ENCODE peak calls at places on chromosome 2, in eight cellular contexts. One of them, this sample, is unnamed.

GRCh38 chr2:238905224-238905623 is 57.3 kb downstream of the TWIST2 start:
- DNase-seq in RWPE1: no peak
- DNase-seq in IMR-90: no peak
- DNase-seq in endothelial cell: no peak
- DNase-seq in left ventricle myocardium inferior: no peak
- DNase-seq in bronchial epithelial cell: no peak
- DNase-seq in nephron progenitor cell: no peak
- DNase-seq in WTC11: no peak
- DNase-seq in this sample: peak

GRCh38 chr2:72950558-72951255 is 33.4 kb downstream of the EMX1 start:
- DNase-seq in WTC11: no peak
- DNase-seq in bronchial epithelial cell: no peak
- DNase-seq in nephron progenitor cell: no peak
- DNase-seq in endothelial cell: no peak
- DNase-seq in left ventricle myocardium inferior: no peak
- DNase-seq in RWPE1: no peak
- DNase-seq in IMR-90: no peak
- DNase-seq in this sample: no peak

GRCh38 chr2:112692914-112693313 is 27.9 kb upstream of the NT5DC4 start:
- DNase-seq in left ventricle myocardium inferior: no peak
- DNase-seq in RWPE1: no peak
- DNase-seq in bronchial epithelial cell: peak
- DNase-seq in IMR-90: no peak
- DNase-seq in nephron progenitor cell: no peak
- DNase-seq in endothelial cell: no peak
- DNase-seq in WTC11: no peak
- DNase-seq in this sample: peak

GRCh38 chr2:224469374-224469964 is 67.6 kb upstream of the FAM124B start:
- DNase-seq in IMR-90: no peak
- DNase-seq in WTC11: no peak
- DNase-seq in bronchial epithelial cell: no peak
- DNase-seq in RWPE1: no peak
- DNase-seq in endothelial cell: no peak
- DNase-seq in nephron progenitor cell: no peak
- DNase-seq in left ventricle myocardium inferior: no peak
- DNase-seq in this sample: no peak

GRCh38 chr2:156434461-156435291 is 1.5 kb upstream of the GPD2 start:
- DNase-seq in RWPE1: no peak
- DNase-seq in WTC11: no peak
- DNase-seq in bronchial epithelial cell: no peak
- DNase-seq in nephron progenitor cell: no peak
- DNase-seq in endothelial cell: no peak
- DNase-seq in IMR-90: peak
- DNase-seq in left ventricle myocardium inferior: no peak
- DNase-seq in this sample: no peak

GRCh38 chr2:52145005-52145404 is 1113.1 kb upstream of the NRXN1 start:
- DNase-seq in IMR-90: peak
- DNase-seq in endothelial cell: no peak
- DNase-seq in WTC11: no peak
- DNase-seq in nephron progenitor cell: no peak
- DNase-seq in RWPE1: no peak
- DNase-seq in bronchial epithelial cell: no peak
- DNase-seq in left ventricle myocardium inferior: no peak
- DNase-seq in this sample: no peak

GRCh38 chr2:238727585-238728321 is 120.1 kb upstream of the TWIST2 start:
- DNase-seq in endothelial cell: no peak
- DNase-seq in left ventricle myocardium inferior: peak
- DNase-seq in IMR-90: peak
- DNase-seq in WTC11: no peak
- DNase-seq in RWPE1: peak
- DNase-seq in nephron progenitor cell: no peak
- DNase-seq in bronchial epithelial cell: no peak
- DNase-seq in this sample: no peak

GRCh38 chr2:156017486-156017885 is 315.0 kb downstream of the NR4A2 start:
- DNase-seq in left ventricle myocardium inferior: no peak
- DNase-seq in endothelial cell: no peak
- DNase-seq in IMR-90: no peak
- DNase-seq in bronchial epithelial cell: no peak
- DNase-seq in RWPE1: no peak
- DNase-seq in nephron progenitor cell: no peak
- DNase-seq in WTC11: no peak
- DNase-seq in this sample: no peak

GRCh38 chr2:231900486-231900942 is 25.7 kb downstream of the NPPC start:
- DNase-seq in IMR-90: peak
- DNase-seq in left ventricle myocardium inferior: peak
- DNase-seq in bronchial epithelial cell: peak
- DNase-seq in endothelial cell: peak
- DNase-seq in RWPE1: no peak
- DNase-seq in WTC11: peak
- DNase-seq in nephron progenitor cell: peak
- DNase-seq in this sample: peak

GRCh38 chr2:99891358-99891757 is 251.0 kb downstream of the AFF3 start:
- DNase-seq in RWPE1: no peak
- DNase-seq in nephron progenitor cell: no peak
- DNase-seq in WTC11: no peak
- DNase-seq in bronchial epithelial cell: no peak
- DNase-seq in left ventricle myocardium inferior: no peak
- DNase-seq in IMR-90: no peak
- DNase-seq in endothelial cell: no peak
- DNase-seq in this sample: no peak

GRCh38 chr2:168773719-168774521 is 28.5 kb upstream of the NOSTRIN start:
- DNase-seq in RWPE1: peak
- DNase-seq in bronchial epithelial cell: peak
- DNase-seq in IMR-90: peak
- DNase-seq in endothelial cell: peak
- DNase-seq in WTC11: peak
- DNase-seq in left ventricle myocardium inferior: peak
- DNase-seq in nephron progenitor cell: peak
- DNase-seq in this sample: no peak

GRCh38 chr2:120958623-120959366 is 223.1 kb downstream of the GLI2 start:
- DNase-seq in endothelial cell: peak
- DNase-seq in left ventricle myocardium inferior: no peak
- DNase-seq in RWPE1: no peak
- DNase-seq in IMR-90: no peak
- DNase-seq in nephron progenitor cell: peak
- DNase-seq in bronchial epithelial cell: peak
- DNase-seq in WTC11: peak
- DNase-seq in this sample: no peak

GRCh38 chr2:105744909-105745853 is at the start of gene NCK2:
- DNase-seq in bronchial epithelial cell: no peak
- DNase-seq in left ventricle myocardium inferior: peak
- DNase-seq in RWPE1: no peak
- DNase-seq in endothelial cell: peak
- DNase-seq in WTC11: peak
- DNase-seq in nephron progenitor cell: peak
- DNase-seq in IMR-90: peak
- DNase-seq in this sample: no peak

GRCh38 chr2:48767330-48767729 is 11.8 kb upstream of the LHCGR start:
- DNase-seq in bronchial epithelial cell: no peak
- DNase-seq in nephron progenitor cell: peak
- DNase-seq in endothelial cell: no peak
- DNase-seq in IMR-90: no peak
- DNase-seq in WTC11: peak
- DNase-seq in RWPE1: no peak
- DNase-seq in left ventricle myocardium inferior: no peak
- DNase-seq in this sample: no peak

GRCh38 chr2:137420744-137421143 is 543.5 kb upstream of the HNMT start:
- DNase-seq in RWPE1: no peak
- DNase-seq in endothelial cell: peak
- DNase-seq in left ventricle myocardium inferior: no peak
- DNase-seq in WTC11: no peak
- DNase-seq in nephron progenitor cell: no peak
- DNase-seq in IMR-90: no peak
- DNase-seq in bronchial epithelial cell: no peak
- DNase-seq in this sample: no peak

GRCh38 chr2:177165103-177165583 is 47.5 kb upstream of the HNRNPA3 start:
- DNase-seq in WTC11: no peak
- DNase-seq in endothelial cell: no peak
- DNase-seq in RWPE1: no peak
- DNase-seq in bronchial epithelial cell: no peak
- DNase-seq in IMR-90: peak
- DNase-seq in nephron progenitor cell: no peak
- DNase-seq in left ventricle myocardium inferior: no peak
- DNase-seq in this sample: no peak

GRCh38 chr2:170533156-170533555 is 182.0 kb upstream of the SP5 start:
- DNase-seq in left ventricle myocardium inferior: no peak
- DNase-seq in WTC11: no peak
- DNase-seq in endothelial cell: no peak
- DNase-seq in IMR-90: no peak
- DNase-seq in RWPE1: no peak
- DNase-seq in nephron progenitor cell: no peak
- DNase-seq in bronchial epithelial cell: no peak
- DNase-seq in this sample: no peak

GRCh38 chr2:45612265-45612664 is 1.2 kb upstream of the SRBD1 start:
- DNase-seq in RWPE1: peak
- DNase-seq in WTC11: no peak
- DNase-seq in IMR-90: no peak
- DNase-seq in endothelial cell: no peak
- DNase-seq in left ventricle myocardium inferior: no peak
- DNase-seq in bronchial epithelial cell: peak
- DNase-seq in nephron progenitor cell: peak
- DNase-seq in this sample: no peak

GRCh38 chr2:45612741-45613140 is 1.7 kb upstream of the SRBD1 start:
- DNase-seq in WTC11: no peak
- DNase-seq in IMR-90: peak
- DNase-seq in RWPE1: peak
- DNase-seq in left ventricle myocardium inferior: no peak
- DNase-seq in endothelial cell: no peak
- DNase-seq in bronchial epithelial cell: peak
- DNase-seq in nephron progenitor cell: no peak
- DNase-seq in this sample: no peak

GRCh38 chr2:45607701-45608100 is 3.4 kb downstream of the SRBD1 start:
- DNase-seq in IMR-90: no peak
- DNase-seq in RWPE1: peak
- DNase-seq in nephron progenitor cell: no peak
- DNase-seq in WTC11: no peak
- DNase-seq in left ventricle myocardium inferior: no peak
- DNase-seq in endothelial cell: peak
- DNase-seq in bronchial epithelial cell: no peak
- DNase-seq in this sample: no peak

GRCh38 chr2:45611020-45611737 is at the start of gene SRBD1:
- DNase-seq in endothelial cell: peak
- DNase-seq in WTC11: peak
- DNase-seq in nephron progenitor cell: peak
- DNase-seq in left ventricle myocardium inferior: peak
- DNase-seq in IMR-90: peak
- DNase-seq in bronchial epithelial cell: peak
- DNase-seq in RWPE1: peak
- DNase-seq in this sample: peak

GRCh38 chr2:45610281-45611019 is 617 bp downstream of the SRBD1 start:
- DNase-seq in bronchial epithelial cell: peak
- DNase-seq in left ventricle myocardium inferior: peak
- DNase-seq in IMR-90: peak
- DNase-seq in WTC11: peak
- DNase-seq in nephron progenitor cell: peak
- DNase-seq in endothelial cell: peak
- DNase-seq in RWPE1: peak
- DNase-seq in this sample: no peak
- TF ChIP-seq CTCF in bronchial epithelial cell: peak
- TF ChIP-seq CTCF in left ventricle myocardium inferior: peak
- TF ChIP-seq CTCF in IMR-90: peak
- TF ChIP-seq CTCF in WTC11: no peak
- TF ChIP-seq CTCF in nephron progenitor cell: no peak
- TF ChIP-seq CTCF in endothelial cell: no peak
- TF ChIP-seq CTCF in RWPE1: peak
- TF ChIP-seq CTCF in this sample: peak

DNA sequence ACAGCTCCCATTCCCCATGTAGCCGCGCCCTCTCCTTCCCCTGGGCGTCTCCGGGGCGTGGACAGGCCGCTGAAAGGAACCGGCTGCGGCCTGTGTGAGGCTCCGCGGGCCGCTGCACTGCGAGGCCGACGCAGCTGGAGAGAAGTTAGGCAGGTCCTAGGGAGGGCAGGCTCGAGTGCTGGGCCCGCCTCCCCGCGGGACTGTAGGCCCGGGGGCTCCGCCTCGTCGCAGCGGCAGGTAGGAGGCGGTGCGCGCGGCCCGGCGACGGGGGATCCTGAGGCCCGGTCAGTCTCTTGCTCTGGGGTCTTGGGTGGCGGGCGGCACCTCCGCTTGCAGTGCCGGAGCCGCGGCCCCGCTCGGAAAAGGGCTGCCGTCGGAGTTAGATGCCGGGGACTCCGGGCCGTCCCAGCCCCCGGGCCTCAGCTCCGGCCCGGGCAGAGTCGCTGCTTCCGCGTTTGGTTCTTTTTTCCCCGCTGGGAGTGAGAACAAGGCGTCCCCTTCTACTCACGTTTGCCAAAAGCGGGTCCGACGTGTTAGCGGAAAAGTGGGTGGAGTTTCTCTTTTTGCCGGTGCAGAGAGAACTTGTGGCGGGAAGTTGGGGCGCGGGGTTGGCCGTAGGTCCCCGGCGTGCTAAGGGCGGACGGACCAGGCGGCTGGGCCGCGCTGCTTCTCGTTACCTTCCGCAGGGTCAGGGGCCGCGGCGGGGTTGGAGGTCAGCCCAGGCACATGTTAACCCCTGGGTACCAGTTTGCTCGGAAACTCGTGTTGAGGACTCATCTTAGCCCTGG is at the start of gene VRK2:
- DNase-seq in nephron progenitor cell: peak
- DNase-seq in endothelial cell: peak
- DNase-seq in bronchial epithelial cell: peak
- DNase-seq in left ventricle myocardium inferior: peak
- DNase-seq in WTC11: peak
- DNase-seq in RWPE1: peak
- DNase-seq in IMR-90: peak
- DNase-seq in this sample: peak
- TF ChIP-seq CTCF in nephron progenitor cell: no peak
- TF ChIP-seq CTCF in endothelial cell: no peak
- TF ChIP-seq CTCF in bronchial epithelial cell: peak
- TF ChIP-seq CTCF in left ventricle myocardium inferior: peak
- TF ChIP-seq CTCF in WTC11: no peak
- TF ChIP-seq CTCF in RWPE1: peak
- TF ChIP-seq CTCF in IMR-90: no peak
- TF ChIP-seq CTCF in this sample: no peak

GRCh38 chr2:50620783-50621182 is 411.1 kb downstream of the NRXN1 start:
- DNase-seq in bronchial epithelial cell: no peak
- DNase-seq in endothelial cell: no peak
- DNase-seq in nephron progenitor cell: no peak
- DNase-seq in RWPE1: no peak
- DNase-seq in WTC11: peak
- DNase-seq in IMR-90: no peak
- DNase-seq in left ventricle myocardium inferior: no peak
- DNase-seq in this sample: no peak
- TF ChIP-seq CTCF in bronchial epithelial cell: no peak
- TF ChIP-seq CTCF in endothelial cell: no peak
- TF ChIP-seq CTCF in nephron progenitor cell: no peak
- TF ChIP-seq CTCF in RWPE1: no peak
- TF ChIP-seq CTCF in WTC11: no peak
- TF ChIP-seq CTCF in IMR-90: no peak
- TF ChIP-seq CTCF in left ventricle myocardium inferior: no peak
- TF ChIP-seq CTCF in this sample: peak

DNA sequence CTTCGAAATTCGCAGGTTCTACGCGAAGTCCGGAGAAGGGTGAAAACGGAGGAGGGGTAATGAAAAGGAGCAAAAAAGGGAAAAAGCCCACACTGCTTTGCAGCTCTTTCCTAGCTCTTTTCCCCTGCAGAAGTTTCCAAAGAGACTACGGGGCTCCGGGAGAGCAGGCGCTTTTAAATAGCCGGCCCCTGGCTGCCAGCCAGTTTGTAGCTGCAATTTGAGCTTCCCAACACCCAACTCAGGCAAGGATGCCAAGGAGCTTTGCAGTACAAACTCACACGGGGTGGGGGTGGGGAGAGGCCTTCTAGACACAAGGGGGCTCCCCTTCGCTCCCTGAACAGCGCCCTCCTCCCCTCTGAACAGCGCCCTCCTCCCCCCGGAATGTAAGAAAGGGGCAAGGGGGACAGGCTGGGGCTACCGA is at the start of gene IGFBP5:
- DNase-seq in left ventricle myocardium inferior: peak
- DNase-seq in bronchial epithelial cell: peak
- DNase-seq in nephron progenitor cell: peak
- DNase-seq in IMR-90: peak
- DNase-seq in RWPE1: no peak
- DNase-seq in endothelial cell: no peak
- DNase-seq in WTC11: peak
- DNase-seq in this sample: peak
- TF ChIP-seq CTCF in left ventricle myocardium inferior: peak
- TF ChIP-seq CTCF in bronchial epithelial cell: peak
- TF ChIP-seq CTCF in nephron progenitor cell: no peak
- TF ChIP-seq CTCF in IMR-90: peak
- TF ChIP-seq CTCF in RWPE1: no peak
- TF ChIP-seq CTCF in endothelial cell: no peak
- TF ChIP-seq CTCF in WTC11: no peak
- TF ChIP-seq CTCF in this sample: peak